ENCODE peak calls at places on chromosomes 5 and 9, in four cellular contexts. Z is WTC11, K is NCI-H345, N is PC-3. P is an unnamed sample.

GRCh38 chr5:135457424-135458071 is 5.4 kb upstream of the TIFAB start:
- DNase-seq in Z (peak), K (peak), N (peak), P (peak)

GRCh38 chr5:150034677-150035076 is 34.1 kb downstream of the HMGXB3 start:
- DNase-seq in Z (no peak), K (no peak), N (no peak), P (no peak)

GRCh38 chr5:147464211-147464610 is 45.7 kb downstream of the DPYSL3 start:
- DNase-seq in Z (peak), K (peak), N (peak), P (peak)

GRCh38 chr9:7237473-7238243 is 479.9 kb downstream of the KDM4C start:
- DNase-seq in Z (no peak), K (peak), N (no peak), P (no peak)

GRCh38 chr5:14428302-14429081 is 153.1 kb upstream of the OTULINL start:
- DNase-seq in Z (no peak), K (no peak), N (peak), P (no peak)

GRCh38 chr5:80919678-80920196 is 40.4 kb upstream of the RASGRF2 start:
- DNase-seq in Z (no peak), K (no peak), N (no peak), P (no peak)

GRCh38 chr9:100111235-100111634 is 12.2 kb downstream of the INVS start:
- DNase-seq in Z (no peak), K (no peak), N (peak), P (peak)

GRCh38 chr9:122201641-122202040 is 27.1 kb downstream of the LHX6 start:
- DNase-seq in Z (no peak), K (no peak), N (no peak), P (no peak)

GRCh38 chr5:34001231-34001935 is 6.5 kb downstream of the AMACR start:
- DNase-seq in Z (no peak), K (peak), N (peak), P (peak)

GRCh38 chr9:98708103-98708932 is 417 bp downstream of the GABBR2 start:
- DNase-seq in Z (peak), K (no peak), N (no peak), P (no peak)

GRCh38 chr5:171483453-171484177 is 64.2 kb downstream of the FGF18 start:
- DNase-seq in Z (no peak), K (no peak), N (no peak), P (no peak)

GRCh38 chr5:146291421-146292074 is 47.1 kb upstream of the POU4F3 start:
- DNase-seq in Z (no peak), K (peak), N (peak), P (peak)

GRCh38 chr5:55903121-55903701 is 52.1 kb downstream of the IL31RA start:
- DNase-seq in Z (no peak), K (no peak), N (no peak), P (no peak)

GRCh38 chr9:127837346-127837745 is 17.1 kb downstream of the ENG start:
- DNase-seq in Z (no peak), K (peak), N (no peak), P (no peak)

GRCh38 chr9:89410709-89411111 is 87.2 kb downstream of the SEMA4D start:
- DNase-seq in Z (no peak), K (no peak), N (peak), P (no peak)

GRCh38 chr5:126947146-126948010 is 83.0 kb downstream of the MARCHF3 start:
- DNase-seq in Z (no peak), K (no peak), N (no peak), P (no peak)

GRCh38 chr5:167827766-167828165 is 463.7 kb upstream of the WWC1 start:
- DNase-seq in Z (no peak), K (no peak), N (peak), P (no peak)

GRCh38 chr5:177310757-177311173 is 933 bp downstream of the MXD3 start:
- DNase-seq in Z (no peak), K (peak), N (peak), P (peak)

GRCh38 chr5:120734033-120734432 is 269.9 kb downstream of the PRR16 start:
- DNase-seq in Z (peak), K (no peak), N (no peak), P (no peak)

GRCh38 chr5:108636135-108636888 is 111.4 kb upstream of the FER start:
- DNase-seq in Z (no peak), K (no peak), N (no peak), P (no peak)

GRCh38 chr9:36543916-36544315 is 28.8 kb upstream of the MELK start:
- DNase-seq in Z (no peak), K (no peak), N (no peak), P (peak)

GRCh38 chr5:33371660-33372059 is 69.1 kb upstream of the TARS1 start:
- DNase-seq in Z (no peak), K (no peak), N (no peak), P (no peak)

GRCh38 chr9:95935861-95936578 is 60.5 kb downstream of the ERCC6L2 start:
- DNase-seq in Z (no peak), K (no peak), N (no peak), P (peak)